ENCODE peak calls at places on chromosomes 6 and 20, in nine cellular contexts. K, C, F, P, O, E, G, T and M are unnamed samples.

GRCh38 chr6:116550796-116551195 is 2.8 kb upstream of the CALHM4 start:
- DNase-seq in K (no peak), C (no peak), F (no peak), P (no peak), O (no peak), E (no peak), G (no peak), T (no peak), M (no peak)

GRCh38 chr20:4300401-4300800 is 285.0 kb upstream of the RNF24 start:
- DNase-seq in K (no peak), C (no peak), F (no peak), P (no peak), O (no peak), E (no peak), G (no peak), T (no peak), M (no peak)

GRCh38 chr6:146369866-146370265 is 173.8 kb upstream of the RAB32 start:
- DNase-seq in K (no peak), C (no peak), F (no peak), P (no peak), O (no peak), E (no peak), G (no peak), T (no peak), M (no peak)

GRCh38 chr20:33828912-33829560 is 17.9 kb downstream of the CHMP4B start:
- DNase-seq in K (no peak), C (no peak), F (no peak), P (no peak), O (no peak), E (no peak), G (no peak), T (no peak), M (no peak)

GRCh38 chr6:37137881-37138568 is 31.9 kb upstream of the PIM1 start:
- DNase-seq in K (no peak), C (no peak), F (no peak), P (peak), O (peak), E (no peak), G (no peak), T (no peak), M (no peak)

GRCh38 chr6:136633355-136633754 is 83.1 kb upstream of the MAP7 start:
- DNase-seq in K (no peak), C (no peak), F (no peak), P (no peak), O (no peak), E (no peak), G (no peak), T (no peak), M (no peak)

GRCh38 chr6:109610555-109610954 is 80.4 kb downstream of the AK9 start:
- DNase-seq in K (no peak), C (no peak), F (no peak), P (no peak), O (peak), E (no peak), G (no peak), T (no peak), M (no peak)

GRCh38 chr6:116118608-116119007 is 7.3 kb downstream of the COL10A1 start:
- DNase-seq in K (no peak), C (no peak), F (no peak), P (no peak), O (peak), E (no peak), G (no peak), T (no peak), M (no peak)

GRCh38 chr6:138805431-138805830 is 9.5 kb downstream of the ECT2L start:
- DNase-seq in K (peak), C (no peak), F (no peak), P (no peak), O (peak), E (no peak), G (no peak), T (no peak), M (no peak)

GRCh38 chr6:136962661-136963060 is 40.6 kb downstream of the SLC35D3 start:
- DNase-seq in K (no peak), C (no peak), F (no peak), P (no peak), O (no peak), E (peak), G (peak), T (peak), M (no peak)

GRCh38 chr6:33313105-33313708 is 671 bp downstream of the TAPBP start:
- DNase-seq in K (peak), C (no peak), F (peak), P (no peak), O (no peak), E (peak), G (peak), T (peak), M (no peak)

GRCh38 chr6:3805448-3806123 is 43.6 kb upstream of the FAM50B start:
- DNase-seq in K (no peak), C (no peak), F (no peak), P (no peak), O (no peak), E (no peak), G (no peak), T (no peak), M (no peak)

GRCh38 chr6:4936681-4937041 is 67.2 kb downstream of the RPP40 start:
- DNase-seq in K (no peak), C (no peak), F (no peak), P (peak), O (peak), E (no peak), G (peak), T (peak), M (peak)

GRCh38 chr6:150444308-150444707 is 75.5 kb downstream of the IYD start:
- DNase-seq in K (no peak), C (no peak), F (no peak), P (no peak), O (no peak), E (no peak), G (no peak), T (no peak), M (no peak)

GRCh38 chr6:82980086-82980485 is 85.6 kb downstream of the UBE3D start:
- DNase-seq in K (no peak), C (no peak), F (no peak), P (peak), O (peak), E (no peak), G (no peak), T (no peak), M (peak)

GRCh38 chr6:77492529-77492928 is 29.2 kb upstream of the HTR1B start:
- DNase-seq in K (no peak), C (no peak), F (peak), P (peak), O (no peak), E (no peak), G (no peak), T (peak), M (no peak)

GRCh38 chr6:130385059-130385695 is 19.4 kb downstream of the TMEM200A start:
- DNase-seq in K (no peak), C (no peak), F (no peak), P (no peak), O (peak), E (no peak), G (no peak), T (peak), M (no peak)

GRCh38 chr6:15023448-15023847 is 222.4 kb upstream of the JARID2 start:
- DNase-seq in K (no peak), C (no peak), F (no peak), P (peak), O (no peak), E (no peak), G (no peak), T (no peak), M (no peak)

GRCh38 chr6:16747232-16748027 is 13.8 kb downstream of the ATXN1 start:
- DNase-seq in K (no peak), C (no peak), F (no peak), P (peak), O (peak), E (no peak), G (no peak), T (no peak), M (no peak)

GRCh38 chr6:135739288-135739687 is 112.2 kb upstream of the PDE7B start:
- DNase-seq in K (no peak), C (no peak), F (no peak), P (peak), O (peak), E (no peak), G (no peak), T (no peak), M (no peak)

GRCh38 chr6:132147530-132148011 is 196.4 kb upstream of the CCN2 start:
- DNase-seq in K (no peak), C (no peak), F (no peak), P (no peak), O (peak), E (no peak), G (peak), T (no peak), M (peak)

GRCh38 chr6:167588181-167588919 is 238.4 kb upstream of the AFDN start:
- DNase-seq in K (no peak), C (no peak), F (no peak), P (no peak), O (no peak), E (no peak), G (no peak), T (no peak), M (no peak)
- TF ChIP-seq CTCF in K (no peak), C (no peak), F (no peak), P (no peak), O (no peak), E (no peak), G (no peak), T (no peak), M (no peak)

GRCh38 chr6:72817208-72817607 is 195.3 kb downstream of the KCNQ5 start:
- DNase-seq in K (no peak), C (no peak), F (no peak), P (no peak), O (no peak), E (no peak), G (no peak), T (no peak), M (no peak)

GRCh38 chr6:72819609-72820008 is 197.7 kb downstream of the KCNQ5 start:
- DNase-seq in K (peak), C (no peak), F (no peak), P (peak), O (no peak), E (no peak), G (no peak), T (no peak), M (no peak)

GRCh38 chr6:72813807-72814596 is 192.1 kb downstream of the KCNQ5 start:
- DNase-seq in K (peak), C (no peak), F (no peak), P (no peak), O (no peak), E (no peak), G (no peak), T (no peak), M (no peak)

GRCh38 chr6:72811971-72812421 is 190.1 kb downstream of the KCNQ5 start:
- DNase-seq in K (no peak), C (no peak), F (no peak), P (no peak), O (peak), E (no peak), G (peak), T (no peak), M (no peak)

DNA sequence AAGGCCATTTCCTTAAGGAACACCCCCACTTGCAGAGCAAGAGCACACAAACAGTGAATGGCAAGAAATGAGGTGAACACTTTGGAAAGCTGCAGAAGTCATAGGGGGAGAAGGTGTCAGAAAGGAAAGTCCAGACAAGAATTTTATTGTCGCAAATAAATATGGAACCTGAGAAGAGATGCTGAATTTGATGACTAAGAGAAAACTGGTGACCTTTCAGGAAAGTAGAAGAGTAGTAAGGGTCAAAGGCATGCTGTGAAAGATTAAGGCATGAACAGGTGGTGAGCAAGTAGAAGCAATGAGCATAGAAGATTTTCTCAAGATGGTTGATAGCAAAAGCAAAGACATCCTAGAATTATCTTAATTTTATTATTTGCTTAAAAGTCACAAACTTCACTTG is 194.2 kb downstream of the KCNQ5 start:
- DNase-seq in K (no peak), C (no peak), F (no peak), P (no peak), O (no peak), E (no peak), G (no peak), T (no peak), M (no peak)
- TF ChIP-seq CTCF in K (no peak), C (no peak), F (no peak), P (no peak), O (no peak), E (no peak), G (no peak), T (no peak), M (no peak)

GRCh38 chr20:48448601-48449384 is 379.0 kb downstream of the PREX1 start:
- DNase-seq in K (no peak), C (no peak), F (no peak), P (no peak), O (no peak), E (no peak), G (no peak), T (no peak), M (no peak)
- TF ChIP-seq CTCF in K (no peak), C (no peak), F (no peak), P (no peak), O (no peak), E (no peak), G (no peak), T (no peak), M (no peak)

GRCh38 chr6:158496700-158497099 is 63.2 kb upstream of the TMEM181 start:
- DNase-seq in K (no peak), C (no peak), F (no peak), P (no peak), O (no peak), E (no peak), G (peak), T (no peak), M (no peak)
- TF ChIP-seq CTCF in K (no peak), C (no peak), F (no peak), P (no peak), O (no peak), E (no peak), G (peak), T (no peak), M (no peak)

DNA sequence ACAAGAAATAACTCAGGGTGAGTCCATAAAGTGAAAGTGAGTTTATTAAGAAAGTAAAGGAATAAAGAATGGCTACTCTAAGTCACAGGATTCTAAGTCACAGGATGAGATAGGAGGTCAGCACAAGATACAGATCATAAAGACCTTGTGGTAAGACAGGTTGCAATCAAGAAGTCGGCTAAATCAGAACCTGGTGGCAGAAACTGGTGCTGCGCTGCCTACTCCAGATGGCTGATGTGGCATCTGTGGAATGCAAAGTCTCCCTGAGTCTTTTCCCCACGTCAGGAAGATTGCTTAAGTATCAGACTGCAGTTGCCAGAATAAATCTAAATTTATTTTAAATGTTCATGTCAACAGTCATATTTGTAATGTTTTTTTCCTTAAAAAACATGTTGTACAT is 10.7 kb upstream of the KCNK15 start:
- DNase-seq in K (no peak), C (no peak), F (peak), P (peak), O (peak), E (no peak), G (peak), T (no peak), M (peak)
- TF ChIP-seq CTCF in K (no peak), C (peak), F (peak), P (peak), O (no peak), E (peak), G (no peak), T (no peak), M (peak)

DNA sequence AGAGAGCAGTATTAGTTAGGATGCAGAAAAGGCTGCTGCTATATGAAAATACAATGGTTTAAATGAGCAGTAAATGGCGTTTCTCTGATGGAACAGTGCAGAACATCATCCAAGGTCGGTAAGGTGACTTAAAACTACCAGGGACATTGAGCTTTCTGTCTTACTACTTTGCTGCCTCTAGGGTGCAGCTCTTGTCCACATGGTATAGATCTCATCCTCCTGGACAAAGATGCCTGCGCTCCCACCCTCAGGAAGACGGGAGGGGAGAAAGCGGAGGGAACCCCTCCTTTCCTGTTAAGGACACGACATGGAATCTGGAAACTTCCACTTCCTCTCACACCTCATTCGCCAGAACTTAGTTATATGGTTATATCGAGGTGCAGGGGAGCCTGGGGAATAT is 224.4 kb upstream of the TSHZ2 start:
- DNase-seq in K (no peak), C (no peak), F (no peak), P (peak), O (peak), E (no peak), G (peak), T (no peak), M (no peak)
- TF ChIP-seq CTCF in K (peak), C (peak), F (no peak), P (peak), O (peak), E (no peak), G (peak), T (no peak), M (peak)